ENCODE peak calls at places on chromosome 14, in six cellular contexts. One of them, this sample, is unnamed.

GRCh38 chr14:64098120-64098519 is 196.1 kb downstream of the ESR2 start:
- DNase-seq in astrocyte: no peak
- DNase-seq in OCI-LY7: no peak
- DNase-seq in tibial artery: no peak
- DNase-seq in lower lobe of right lung: no peak
- DNase-seq in stomach: no peak
- DNase-seq in this sample: no peak

GRCh38 chr14:68602507-68602906 is 190.4 kb downstream of the ZFP36L1 start:
- DNase-seq in astrocyte: no peak
- DNase-seq in OCI-LY7: no peak
- DNase-seq in tibial artery: peak; percentile 5
- DNase-seq in lower lobe of right lung: no peak
- DNase-seq in stomach: no peak
- DNase-seq in this sample: no peak

GRCh38 chr14:45793081-45793480 is 540.1 kb upstream of the MIS18BP1 start:
- DNase-seq in astrocyte: no peak
- DNase-seq in OCI-LY7: no peak
- DNase-seq in tibial artery: no peak
- DNase-seq in lower lobe of right lung: no peak
- DNase-seq in stomach: peak; percentile 62
- DNase-seq in this sample: no peak

GRCh38 chr14:40269436-40269835 is 837.2 kb upstream of the FBXO33 start:
- DNase-seq in astrocyte: no peak
- DNase-seq in OCI-LY7: no peak
- DNase-seq in tibial artery: no peak
- DNase-seq in lower lobe of right lung: no peak
- DNase-seq in stomach: no peak
- DNase-seq in this sample: no peak

GRCh38 chr14:95760596-95760995 is 46.7 kb upstream of the TCL1A start:
- DNase-seq in astrocyte: no peak
- DNase-seq in OCI-LY7: no peak
- DNase-seq in tibial artery: no peak
- DNase-seq in lower lobe of right lung: no peak
- DNase-seq in stomach: no peak
- DNase-seq in this sample: no peak

GRCh38 chr14:63993992-63994391 is 141.2 kb downstream of the SYNE2 start:
- DNase-seq in astrocyte: no peak
- DNase-seq in OCI-LY7: peak; percentile 25
- DNase-seq in tibial artery: no peak
- DNase-seq in lower lobe of right lung: no peak
- DNase-seq in stomach: no peak
- DNase-seq in this sample: no peak

GRCh38 chr14:30114051-30114450 is 186.4 kb upstream of the PRKD1 start:
- DNase-seq in astrocyte: no peak
- DNase-seq in OCI-LY7: no peak
- DNase-seq in tibial artery: no peak
- DNase-seq in lower lobe of right lung: no peak
- DNase-seq in stomach: no peak
- DNase-seq in this sample: no peak

GRCh38 chr14:45811155-45811554 is 558.2 kb upstream of the MIS18BP1 start:
- DNase-seq in astrocyte: no peak
- DNase-seq in OCI-LY7: no peak
- DNase-seq in tibial artery: no peak
- DNase-seq in lower lobe of right lung: no peak
- DNase-seq in stomach: no peak
- DNase-seq in this sample: no peak

GRCh38 chr14:74616507-74616906 is 4.5 kb upstream of the LTBP2 start:
- DNase-seq in astrocyte: peak; percentile 89
- DNase-seq in OCI-LY7: no peak
- DNase-seq in tibial artery: no peak
- DNase-seq in lower lobe of right lung: no peak
- DNase-seq in stomach: no peak
- DNase-seq in this sample: no peak

GRCh38 chr14:67461341-67461985 is 27.1 kb downstream of the TMEM229B start:
- DNase-seq in astrocyte: no peak
- DNase-seq in OCI-LY7: no peak
- DNase-seq in tibial artery: no peak
- DNase-seq in lower lobe of right lung: no peak
- DNase-seq in stomach: no peak
- DNase-seq in this sample: no peak

GRCh38 chr14:105899071-105899641 is 372.8 kb downstream of the TMEM121 start:
- DNase-seq in astrocyte: no peak
- DNase-seq in OCI-LY7: no peak
- DNase-seq in tibial artery: no peak
- DNase-seq in lower lobe of right lung: no peak
- DNase-seq in stomach: no peak
- DNase-seq in this sample: no peak

GRCh38 chr14:106788534-106788933 is 1262.2 kb downstream of the TMEM121 start:
- DNase-seq in astrocyte: no peak
- DNase-seq in OCI-LY7: no peak
- DNase-seq in tibial artery: no peak
- DNase-seq in lower lobe of right lung: no peak
- DNase-seq in stomach: no peak
- DNase-seq in this sample: no peak

GRCh38 chr14:102487204-102487577 is 22.4 kb downstream of the ANKRD9 start:
- DNase-seq in astrocyte: peak; percentile 45
- DNase-seq in OCI-LY7: no peak
- DNase-seq in tibial artery: peak; percentile 58
- DNase-seq in lower lobe of right lung: no peak
- DNase-seq in stomach: no peak
- DNase-seq in this sample: no peak

GRCh38 chr14:95891742-95892141 is 15.1 kb downstream of the TUNAR start:
- DNase-seq in astrocyte: peak; percentile 86
- DNase-seq in OCI-LY7: no peak
- DNase-seq in tibial artery: no peak
- DNase-seq in lower lobe of right lung: no peak
- DNase-seq in stomach: no peak
- DNase-seq in this sample: no peak

GRCh38 chr14:99348816-99349609 is 77.0 kb upstream of the BCL11B start:
- DNase-seq in astrocyte: no peak
- DNase-seq in OCI-LY7: no peak
- DNase-seq in tibial artery: no peak
- DNase-seq in lower lobe of right lung: no peak
- DNase-seq in stomach: no peak
- DNase-seq in this sample: no peak

GRCh38 chr14:74140374-74140850 is 55.7 kb downstream of the LIN52 start:
- DNase-seq in astrocyte: no peak
- DNase-seq in OCI-LY7: peak; percentile 58
- DNase-seq in tibial artery: no peak
- DNase-seq in lower lobe of right lung: peak; percentile 84
- DNase-seq in stomach: no peak
- DNase-seq in this sample: peak; percentile 86

GRCh38 chr14:25400607-25401206 is 350.8 kb upstream of the STXBP6 start:
- DNase-seq in astrocyte: peak; percentile 15
- DNase-seq in OCI-LY7: peak; percentile 54
- DNase-seq in tibial artery: no peak
- DNase-seq in lower lobe of right lung: no peak
- DNase-seq in stomach: peak; percentile 57
- DNase-seq in this sample: no peak

GRCh38 chr14:98708555-98708954 is 563.4 kb downstream of the BCL11B start:
- DNase-seq in astrocyte: no peak
- DNase-seq in OCI-LY7: no peak
- DNase-seq in tibial artery: no peak
- DNase-seq in lower lobe of right lung: no peak
- DNase-seq in stomach: no peak
- DNase-seq in this sample: no peak

GRCh38 chr14:78633747-78634146 is 463.6 kb downstream of the NRXN3 start:
- DNase-seq in astrocyte: no peak
- DNase-seq in OCI-LY7: no peak
- DNase-seq in tibial artery: no peak
- DNase-seq in lower lobe of right lung: no peak
- DNase-seq in stomach: no peak
- DNase-seq in this sample: no peak

GRCh38 chr14:55440385-55440784 is at the start of gene TBPL2:
- DNase-seq in astrocyte: no peak
- DNase-seq in OCI-LY7: no peak
- DNase-seq in tibial artery: no peak
- DNase-seq in lower lobe of right lung: no peak
- DNase-seq in stomach: no peak
- DNase-seq in this sample: no peak

GRCh38 chr14:100864960-100865681 is 38.4 kb downstream of the RTL1 start:
- DNase-seq in astrocyte: peak; percentile 63
- DNase-seq in OCI-LY7: no peak
- DNase-seq in tibial artery: peak; percentile 58
- DNase-seq in lower lobe of right lung: peak; percentile 15
- DNase-seq in stomach: no peak
- DNase-seq in this sample: no peak

GRCh38 chr14:101962503-101962874 is 1.9 kb upstream of the DYNC1H1 start:
- DNase-seq in astrocyte: peak; percentile 78
- DNase-seq in OCI-LY7: no peak
- DNase-seq in tibial artery: peak; percentile 80
- DNase-seq in lower lobe of right lung: peak; percentile 72
- DNase-seq in stomach: peak; percentile 74
- DNase-seq in this sample: peak; percentile 55

GRCh38 chr14:51228890-51229289 is 11.2 kb upstream of the TMX1 start:
- DNase-seq in astrocyte: no peak
- DNase-seq in OCI-LY7: no peak
- DNase-seq in tibial artery: no peak
- DNase-seq in lower lobe of right lung: no peak
- DNase-seq in stomach: no peak
- DNase-seq in this sample: no peak

GRCh38 chr14:26597136-26598080 is at the start of gene NOVA1:
- DNase-seq in astrocyte: peak; percentile 18
- DNase-seq in OCI-LY7: no peak
- DNase-seq in tibial artery: peak; percentile 66
- DNase-seq in lower lobe of right lung: peak; percentile 46
- DNase-seq in stomach: no peak
- DNase-seq in this sample: no peak

GRCh38 chr14:88452231-88452630 is 66.8 kb downstream of the SPATA7 start:
- DNase-seq in astrocyte: no peak
- DNase-seq in OCI-LY7: no peak
- DNase-seq in tibial artery: no peak
- DNase-seq in lower lobe of right lung: no peak
- DNase-seq in stomach: no peak
- DNase-seq in this sample: no peak

GRCh38 chr14:88863167-88863566 is 38.7 kb downstream of the TTC8 start:
- DNase-seq in astrocyte: no peak
- DNase-seq in OCI-LY7: no peak
- DNase-seq in tibial artery: no peak
- DNase-seq in lower lobe of right lung: no peak
- DNase-seq in stomach: no peak
- DNase-seq in this sample: no peak

GRCh38 chr14:91985008-91985407 is 37.5 kb upstream of the FBLN5 start:
- DNase-seq in astrocyte: peak; percentile 78
- DNase-seq in OCI-LY7: no peak
- DNase-seq in tibial artery: no peak
- DNase-seq in lower lobe of right lung: no peak
- DNase-seq in stomach: no peak
- DNase-seq in this sample: no peak
- H3K36me3 ChIP-seq in astrocyte: peaks cover 29% of the 10 kb centered on the region
- H3K36me3 ChIP-seq in OCI-LY7: peaks cover 84% of the 10 kb centered on the region
- H3K36me3 ChIP-seq in tibial artery: no peaks in the 10 kb centered on the region
- H3K36me3 ChIP-seq in lower lobe of right lung: peaks cover 42% of the 10 kb centered on the region
- H3K36me3 ChIP-seq in stomach: peaks cover 53% of the 10 kb centered on the region
- H3K36me3 ChIP-seq in this sample: peaks cover 34% of the 10 kb centered on the region

GRCh38 chr14:69693823-69694729 is 72.9 kb upstream of the SRSF5 start:
- DNase-seq in astrocyte: no peak
- DNase-seq in OCI-LY7: peak; percentile 52
- DNase-seq in tibial artery: no peak
- DNase-seq in lower lobe of right lung: no peak
- DNase-seq in stomach: peak; percentile 75
- DNase-seq in this sample: peak; percentile 83
- H3K27ac ChIP-seq in astrocyte: no peak overlapping the region
- H3K27ac ChIP-seq in OCI-LY7: peak overlapping the region; percentile 84
- H3K27ac ChIP-seq in tibial artery: no peak overlapping the region
- H3K27ac ChIP-seq in lower lobe of right lung: peak overlapping the region; percentile 74
- H3K27ac ChIP-seq in stomach: peak overlapping the region; percentile 73
- H3K27ac ChIP-seq in this sample: peak overlapping the region; percentile 82

GRCh38 chr14:77151918-77152588 is 10.5 kb upstream of the ZDHHC22 start:
- DNase-seq in astrocyte: peak; percentile 6
- DNase-seq in OCI-LY7: peak; percentile 65
- DNase-seq in tibial artery: no peak
- DNase-seq in lower lobe of right lung: no peak
- DNase-seq in stomach: no peak
- DNase-seq in this sample: no peak
- TF ChIP-seq CTCF in astrocyte: peak; percentile 13
- TF ChIP-seq CTCF in OCI-LY7: peak; percentile 67
- TF ChIP-seq CTCF in tibial artery: no peak
- TF ChIP-seq CTCF in lower lobe of right lung: no peak
- TF ChIP-seq CTCF in stomach: no peak
- TF ChIP-seq CTCF in this sample: peak; percentile 37

GRCh38 chr14:103762011-103762410 is 46.4 kb downstream of the ZFYVE21 start:
- DNase-seq in astrocyte: peak; percentile 14
- DNase-seq in OCI-LY7: no peak
- DNase-seq in tibial artery: no peak
- DNase-seq in lower lobe of right lung: no peak
- DNase-seq in stomach: no peak
- DNase-seq in this sample: no peak
- H3K36me3 ChIP-seq in astrocyte: no peaks in the 10 kb centered on the region
- H3K36me3 ChIP-seq in OCI-LY7: no peaks in the 10 kb centered on the region
- H3K36me3 ChIP-seq in tibial artery: no peaks in the 10 kb centered on the region
- H3K36me3 ChIP-seq in lower lobe of right lung: peaks cover 22% of the 10 kb centered on the region
- H3K36me3 ChIP-seq in stomach: peaks cover 9% of the 10 kb centered on the region
- H3K36me3 ChIP-seq in this sample: no peaks in the 10 kb centered on the region

This sample was measured in Peyer's patch.